ENCODE peak calls at places on chromosomes 13 and 19, in seven cellular contexts. J, H, D, V, W, K and P are unnamed samples.
A peak's percentile ranks its signal among the peaks of the same experiment; 100 is the strongest.

GRCh38 chr19:42198676-42199439 is 18.6 kb downstream of the DEDD2 start:
- DNase-seq in V (no peak), J (no peak), D (no peak), H (no peak), W (no peak), K (no peak), P (peak; percentile 94)

GRCh38 chr19:43997631-43998290 is 5.0 kb upstream of the ZNF230 start:
- DNase-seq in V (no peak), W (no peak), J (peak; percentile 13), D (no peak), K (no peak), H (no peak), P (no peak)

GRCh38 chr19:38850976-38851621 is 1.3 kb upstream of the HNRNPL start:
- DNase-seq in H (no peak), J (no peak), D (no peak), V (peak; percentile 43), W (no peak), K (peak; percentile 39), P (peak; percentile 92)

GRCh38 chr13:113863511-113864302 is at the start of gene GAS6:
- DNase-seq in K (peak; percentile 83), V (peak; percentile 32), W (peak; percentile 48), H (peak; percentile 63), J (peak; percentile 70), D (peak; percentile 82), P (no peak)

GRCh38 chr19:1655131-1655981 is 2.9 kb upstream of the TCF3 start:
- DNase-seq in J (no peak), V (no peak), H (no peak), K (no peak), W (no peak), D (peak; percentile 92), P (peak; percentile 76)

GRCh38 chr19:1101337-1101698 is 2.5 kb upstream of the GPX4 start:
- DNase-seq in K (no peak), D (no peak), V (no peak), W (no peak), J (no peak), H (no peak), P (no peak)

GRCh38 chr19:46828484-46828883 is 22.2 kb downstream of the AP2S1 start:
- DNase-seq in V (no peak), H (no peak), J (peak; percentile 25), D (no peak), W (no peak), K (no peak), P (no peak)

GRCh38 chr13:87322386-87322785 is 348.8 kb upstream of the SLITRK5 start:
- DNase-seq in W (no peak), D (no peak), H (no peak), V (no peak), K (no peak), J (no peak), P (no peak)

GRCh38 chr13:98710521-98710920 is 42.0 kb downstream of the SLC15A1 start:
- DNase-seq in K (no peak), J (no peak), D (no peak), H (no peak), W (no peak), V (no peak), P (no peak)

GRCh38 chr19:18609717-18610051 is 3.0 kb upstream of the TMEM59L start:
- DNase-seq in W (no peak), K (no peak), V (no peak), D (no peak), J (no peak), H (no peak), P (no peak)

GRCh38 chr13:96900992-96901391 is 93.3 kb downstream of the OXGR1 start:
- DNase-seq in H (no peak), D (no peak), J (no peak), V (no peak), W (no peak), K (no peak), P (no peak)

GRCh38 chr19:13401388-13401787 is 104.9 kb downstream of the CACNA1A start:
- DNase-seq in V (peak; percentile 3), J (peak; percentile 15), K (no peak), H (no peak), W (peak; percentile 11), D (peak; percentile 46), P (no peak)

GRCh38 chr19:21611659-21612402 is 106.4 kb downstream of the ZNF429 start:
- DNase-seq in K (no peak), J (no peak), W (no peak), V (no peak), H (no peak), D (no peak), P (no peak)

GRCh38 chr19:44643605-44644390 is at the start of gene PVR:
- DNase-seq in J (peak; percentile 68), D (peak; percentile 87), K (peak; percentile 81), V (peak; percentile 66), W (peak; percentile 81), H (peak; percentile 55), P (peak; percentile 86)

GRCh38 chr13:24738366-24738847 is 25.6 kb upstream of the RNF17 start:
- DNase-seq in J (no peak), V (no peak), K (no peak), W (no peak), D (no peak), H (no peak), P (no peak)

GRCh38 chr19:35037716-35038622 is 3.6 kb upstream of the HPN start:
- DNase-seq in D (no peak), K (no peak), H (no peak), J (peak; percentile 56), W (peak; percentile 47), V (no peak), P (no peak)

GRCh38 chr19:12289790-12290065 is 5.0 kb downstream of the ZNF44 start:
- DNase-seq in W (no peak), K (no peak), D (no peak), H (no peak), J (no peak), V (no peak), P (no peak)

GRCh38 chr19:4557971-4558941 is 1.2 kb downstream of the SEMA6B start:
- DNase-seq in V (no peak), J (no peak), H (peak; percentile 14), K (no peak), W (peak; percentile 62), D (no peak), P (peak; percentile 85)

GRCh38 chr19:3612901-3613741 is 6.4 kb upstream of the TBXA2R start:
- DNase-seq in J (no peak), K (peak; percentile 15), W (no peak), V (no peak), D (no peak), H (no peak), P (peak; percentile 76)

GRCh38 chr13:21061077-21061945 is at the start of gene LATS2:
- DNase-seq in H (peak; percentile 38), W (peak; percentile 97), K (peak; percentile 97), J (peak; percentile 96), D (peak; percentile 79), V (peak; percentile 81), P (peak; percentile 98)

GRCh38 chr13:106230450-106230849 is 305.0 kb downstream of the EFNB2 start:
- DNase-seq in J (peak; percentile 3), H (no peak), V (no peak), D (peak; percentile 15), K (no peak), W (no peak), P (no peak)

GRCh38 chr19:48806518-48806817 is 4.4 kb downstream of the BCAT2 start:
- DNase-seq in K (no peak), J (no peak), V (no peak), H (peak; percentile 30), D (no peak), W (no peak), P (no peak)

GRCh38 chr19:2922987-2923386 is 21.8 kb downstream of the ZNF77 start:
- DNase-seq in V (no peak), W (no peak), K (no peak), J (no peak), D (no peak), H (no peak), P (no peak)

GRCh38 chr13:107461751-107462150 is 753.6 kb downstream of the LIG4 start:
- DNase-seq in K (no peak), D (no peak), J (no peak), V (no peak), H (no peak), W (no peak), P (no peak)

GRCh38 chr19:10625003-10625761 is at the start of gene SLC44A2:
- DNase-seq in V (peak; percentile 80), W (peak; percentile 65), J (peak; percentile 54), K (peak; percentile 84), H (peak; percentile 77), D (peak; percentile 91), P (peak; percentile 83)

GRCh38 chr13:93927431-93927830 is 552.1 kb downstream of the DCT start:
- DNase-seq in K (no peak), W (no peak), J (no peak), H (no peak), V (no peak), D (no peak), P (no peak)

GRCh38 chr13:78067290-78067689 is 148.7 kb upstream of the EDNRB start:
- DNase-seq in D (no peak), K (no peak), H (no peak), W (no peak), V (no peak), J (no peak), P (no peak)

GRCh38 chr13:78137404-78138142 is 218.9 kb upstream of the EDNRB start:
- DNase-seq in J (peak; percentile 70), K (no peak), V (peak; percentile 22), H (peak; percentile 80), D (peak; percentile 23), W (peak; percentile 73), P (no peak)

GRCh38 chr13:43119206-43119605 is 95.8 kb downstream of the DNAJC15 start:
- DNase-seq in K (no peak), D (no peak), H (no peak), W (no peak), V (no peak), J (no peak), P (no peak)

GRCh38 chr19:8605514-8605913 is 5.0 kb downstream of the ADAMTS10 start:
- DNase-seq in D (no peak), W (no peak), V (no peak), H (no peak), J (no peak), K (no peak), P (no peak)

GRCh38 chr19:10339380-10339960 is at the start of gene ICAM3:
- DNase-seq in J (no peak), K (no peak), W (no peak), H (no peak), D (no peak), V (no peak), P (peak; percentile 96)

GRCh38 chr13:19179916-19180315 is 1.7 kb downstream of the TUBA3C start:
- DNase-seq in V (no peak), W (no peak), K (no peak), D (no peak), H (no peak), J (no peak), P (no peak)

GRCh38 chr19:33823341-33823740 is 26.7 kb downstream of the KCTD15 start:
- DNase-seq in J (no peak), K (no peak), W (no peak), H (no peak), D (no peak), V (no peak), P (peak; percentile 18)